ENCODE peak calls at places on chromosomes 2 and 18, in seven cellular contexts. One of them, this sample, is unnamed.

GRCh38 chr18:10329116-10329515 is 125.3 kb upstream of the APCDD1 start:
- DNase-seq in HL-60: no peak
- DNase-seq in CD8-positive, alpha-beta T cell: no peak
- DNase-seq in endodermal cell: no peak
- DNase-seq in pancreas: no peak
- DNase-seq in thoracic aorta: no peak
- DNase-seq in neural crest cell: no peak
- DNase-seq in this sample: no peak

GRCh38 chr2:3451926-3452671 is 67.2 kb downstream of the ADI1 start:
- DNase-seq in HL-60: no peak
- DNase-seq in CD8-positive, alpha-beta T cell: no peak
- DNase-seq in endodermal cell: peak; percentile 59
- DNase-seq in pancreas: no peak
- DNase-seq in thoracic aorta: no peak
- DNase-seq in neural crest cell: no peak
- DNase-seq in this sample: no peak

GRCh38 chr2:241803387-241804325 is 5.3 kb upstream of the NEU4 start:
- DNase-seq in HL-60: no peak
- DNase-seq in CD8-positive, alpha-beta T cell: peak; percentile 66
- DNase-seq in endodermal cell: peak; percentile 60
- DNase-seq in pancreas: no peak
- DNase-seq in thoracic aorta: no peak
- DNase-seq in neural crest cell: no peak
- DNase-seq in this sample: peak; percentile 18

GRCh38 chr2:156999657-157000056 is 257.8 kb upstream of the GALNT5 start:
- DNase-seq in HL-60: no peak
- DNase-seq in CD8-positive, alpha-beta T cell: no peak
- DNase-seq in endodermal cell: no peak
- DNase-seq in pancreas: no peak
- DNase-seq in thoracic aorta: no peak
- DNase-seq in neural crest cell: no peak
- DNase-seq in this sample: peak; percentile 28

GRCh38 chr2:74887961-74888670 is 54.2 kb downstream of the HK2 start:
- DNase-seq in HL-60: no peak
- DNase-seq in CD8-positive, alpha-beta T cell: no peak
- DNase-seq in endodermal cell: peak; percentile 11
- DNase-seq in pancreas: no peak
- DNase-seq in thoracic aorta: no peak
- DNase-seq in neural crest cell: no peak
- DNase-seq in this sample: no peak

GRCh38 chr2:133377599-133377998 is 190.7 kb downstream of the NCKAP5 start:
- DNase-seq in HL-60: no peak
- DNase-seq in CD8-positive, alpha-beta T cell: no peak
- DNase-seq in endodermal cell: peak; percentile 56
- DNase-seq in pancreas: no peak
- DNase-seq in thoracic aorta: no peak
- DNase-seq in neural crest cell: no peak
- DNase-seq in this sample: no peak

GRCh38 chr2:174051741-174052638 is 86.8 kb upstream of the SP3 start:
- DNase-seq in HL-60: no peak
- DNase-seq in CD8-positive, alpha-beta T cell: no peak
- DNase-seq in endodermal cell: peak; percentile 81
- DNase-seq in pancreas: peak; percentile 12
- DNase-seq in thoracic aorta: no peak
- DNase-seq in neural crest cell: no peak
- DNase-seq in this sample: peak; percentile 63

GRCh38 chr2:71070294-71071025 is 2.0 kb downstream of the NAGK start:
- DNase-seq in HL-60: peak; percentile 50
- DNase-seq in CD8-positive, alpha-beta T cell: no peak
- DNase-seq in endodermal cell: peak; percentile 78
- DNase-seq in pancreas: peak; percentile 16
- DNase-seq in thoracic aorta: no peak
- DNase-seq in neural crest cell: no peak
- DNase-seq in this sample: peak; percentile 32

GRCh38 chr2:149989447-149990063 is 402.0 kb upstream of the MMADHC start:
- DNase-seq in HL-60: no peak
- DNase-seq in CD8-positive, alpha-beta T cell: no peak
- DNase-seq in endodermal cell: no peak
- DNase-seq in pancreas: peak; percentile 27
- DNase-seq in thoracic aorta: no peak
- DNase-seq in neural crest cell: no peak
- DNase-seq in this sample: peak; percentile 47

GRCh38 chr18:77529492-77529891 is 279.8 kb downstream of the GALR1 start:
- DNase-seq in HL-60: peak; percentile 63
- DNase-seq in CD8-positive, alpha-beta T cell: no peak
- DNase-seq in endodermal cell: no peak
- DNase-seq in pancreas: no peak
- DNase-seq in thoracic aorta: no peak
- DNase-seq in neural crest cell: no peak
- DNase-seq in this sample: no peak

GRCh38 chr18:39199231-39199855 is 1633.7 kb upstream of the CELF4 start:
- DNase-seq in HL-60: no peak
- DNase-seq in CD8-positive, alpha-beta T cell: no peak
- DNase-seq in endodermal cell: no peak
- DNase-seq in pancreas: no peak
- DNase-seq in thoracic aorta: no peak
- DNase-seq in neural crest cell: no peak
- DNase-seq in this sample: no peak

GRCh38 chr18:8659609-8660242 is 45.6 kb upstream of the MTCL1 start:
- DNase-seq in HL-60: no peak
- DNase-seq in CD8-positive, alpha-beta T cell: no peak
- DNase-seq in endodermal cell: peak; percentile 53
- DNase-seq in pancreas: no peak
- DNase-seq in thoracic aorta: no peak
- DNase-seq in neural crest cell: no peak
- DNase-seq in this sample: no peak

GRCh38 chr18:75267643-75268184 is 57.1 kb downstream of the TSHZ1 start:
- DNase-seq in HL-60: no peak
- DNase-seq in CD8-positive, alpha-beta T cell: no peak
- DNase-seq in endodermal cell: no peak
- DNase-seq in pancreas: no peak
- DNase-seq in thoracic aorta: no peak
- DNase-seq in neural crest cell: no peak
- DNase-seq in this sample: no peak

GRCh38 chr2:19244460-19245363 is 113.7 kb downstream of the OSR1 start:
- DNase-seq in HL-60: no peak
- DNase-seq in CD8-positive, alpha-beta T cell: no peak
- DNase-seq in endodermal cell: no peak
- DNase-seq in pancreas: no peak
- DNase-seq in thoracic aorta: no peak
- DNase-seq in neural crest cell: no peak
- DNase-seq in this sample: no peak

GRCh38 chr2:89763254-89763580 is 1071.7 kb downstream of the RPIA start:
- DNase-seq in HL-60: no peak
- DNase-seq in CD8-positive, alpha-beta T cell: no peak
- DNase-seq in endodermal cell: peak; percentile 47
- DNase-seq in pancreas: no peak
- DNase-seq in thoracic aorta: no peak
- DNase-seq in neural crest cell: no peak
- DNase-seq in this sample: no peak

GRCh38 chr2:70935468-70936164 is at the start of gene ATP6V1B1:
- DNase-seq in HL-60: no peak
- DNase-seq in CD8-positive, alpha-beta T cell: peak; percentile 32
- DNase-seq in endodermal cell: peak; percentile 83
- DNase-seq in pancreas: peak; percentile 24
- DNase-seq in thoracic aorta: no peak
- DNase-seq in neural crest cell: no peak
- DNase-seq in this sample: no peak

GRCh38 chr2:16282511-16282910 is 342.2 kb downstream of the MYCN start:
- DNase-seq in HL-60: no peak
- DNase-seq in CD8-positive, alpha-beta T cell: no peak
- DNase-seq in endodermal cell: no peak
- DNase-seq in pancreas: no peak
- DNase-seq in thoracic aorta: no peak
- DNase-seq in neural crest cell: no peak
- DNase-seq in this sample: no peak

GRCh38 chr18:35143615-35144596 is 96.9 kb upstream of the ZNF397 start:
- DNase-seq in HL-60: peak; percentile 61
- DNase-seq in CD8-positive, alpha-beta T cell: peak; percentile 57
- DNase-seq in endodermal cell: peak; percentile 83
- DNase-seq in pancreas: peak; percentile 62
- DNase-seq in thoracic aorta: no peak
- DNase-seq in neural crest cell: peak; percentile 49
- DNase-seq in this sample: peak; percentile 60

GRCh38 chr2:179768765-179769164 is 92.6 kb downstream of the ZNF385B start:
- DNase-seq in HL-60: no peak
- DNase-seq in CD8-positive, alpha-beta T cell: no peak
- DNase-seq in endodermal cell: no peak
- DNase-seq in pancreas: no peak
- DNase-seq in thoracic aorta: no peak
- DNase-seq in neural crest cell: no peak
- DNase-seq in this sample: no peak

GRCh38 chr2:70301344-70302194 is at the start of gene FAM136A:
- DNase-seq in HL-60: peak; percentile 86
- DNase-seq in CD8-positive, alpha-beta T cell: peak; percentile 93
- DNase-seq in endodermal cell: peak; percentile 98
- DNase-seq in pancreas: peak; percentile 82
- DNase-seq in thoracic aorta: peak; percentile 59
- DNase-seq in neural crest cell: peak; percentile 96
- DNase-seq in this sample: peak; percentile 94

GRCh38 chr2:215137741-215138340 is 585 bp downstream of the ABCA12 start:
- DNase-seq in HL-60: no peak
- DNase-seq in CD8-positive, alpha-beta T cell: no peak
- DNase-seq in endodermal cell: no peak
- DNase-seq in pancreas: no peak
- DNase-seq in thoracic aorta: no peak
- DNase-seq in neural crest cell: no peak
- DNase-seq in this sample: no peak

GRCh38 chr2:6968319-6969100 is 51.3 kb downstream of the RNF144A start:
- DNase-seq in HL-60: no peak
- DNase-seq in CD8-positive, alpha-beta T cell: no peak
- DNase-seq in endodermal cell: peak; percentile 50
- DNase-seq in pancreas: no peak
- DNase-seq in thoracic aorta: no peak
- DNase-seq in neural crest cell: no peak
- DNase-seq in this sample: no peak

GRCh38 chr2:173574304-173574703 is 219.6 kb downstream of the CDCA7 start:
- DNase-seq in HL-60: no peak
- DNase-seq in CD8-positive, alpha-beta T cell: no peak
- DNase-seq in endodermal cell: no peak
- DNase-seq in pancreas: no peak
- DNase-seq in thoracic aorta: no peak
- DNase-seq in neural crest cell: no peak
- DNase-seq in this sample: no peak

GRCh38 chr18:25568926-25569325 is 217.0 kb upstream of the ZNF521 start:
- DNase-seq in HL-60: no peak
- DNase-seq in CD8-positive, alpha-beta T cell: no peak
- DNase-seq in endodermal cell: no peak
- DNase-seq in pancreas: no peak
- DNase-seq in thoracic aorta: no peak
- DNase-seq in neural crest cell: no peak
- DNase-seq in this sample: no peak

GRCh38 chr2:96832401-96832750 is 11.4 kb downstream of the ANKRD23 start:
- DNase-seq in HL-60: no peak
- DNase-seq in CD8-positive, alpha-beta T cell: no peak
- DNase-seq in endodermal cell: no peak
- DNase-seq in pancreas: no peak
- DNase-seq in thoracic aorta: no peak
- DNase-seq in neural crest cell: no peak
- DNase-seq in this sample: no peak

GRCh38 chr18:23238152-23238531 is 102.9 kb downstream of the CABLES1 start:
- DNase-seq in HL-60: no peak
- DNase-seq in CD8-positive, alpha-beta T cell: no peak
- DNase-seq in endodermal cell: no peak
- DNase-seq in pancreas: no peak
- DNase-seq in thoracic aorta: peak; percentile 73
- DNase-seq in neural crest cell: no peak
- DNase-seq in this sample: no peak

GRCh38 chr18:23238651-23239349 is 103.5 kb downstream of the CABLES1 start:
- DNase-seq in HL-60: no peak
- DNase-seq in CD8-positive, alpha-beta T cell: no peak
- DNase-seq in endodermal cell: no peak
- DNase-seq in pancreas: no peak
- DNase-seq in thoracic aorta: no peak
- DNase-seq in neural crest cell: no peak
- DNase-seq in this sample: no peak

GRCh38 chr18:23236876-23237468 is 101.7 kb downstream of the CABLES1 start:
- DNase-seq in HL-60: no peak
- DNase-seq in CD8-positive, alpha-beta T cell: no peak
- DNase-seq in endodermal cell: no peak
- DNase-seq in pancreas: no peak
- DNase-seq in thoracic aorta: no peak
- DNase-seq in neural crest cell: no peak
- DNase-seq in this sample: no peak

GRCh38 chr18:23239350-23239692 is 104.0 kb downstream of the CABLES1 start:
- DNase-seq in HL-60: no peak
- DNase-seq in CD8-positive, alpha-beta T cell: no peak
- DNase-seq in endodermal cell: no peak
- DNase-seq in pancreas: no peak
- DNase-seq in thoracic aorta: no peak
- DNase-seq in neural crest cell: no peak
- DNase-seq in this sample: no peak

GRCh38 chr18:23237524-23238151 is 102.4 kb downstream of the CABLES1 start:
- DNase-seq in HL-60: no peak
- DNase-seq in CD8-positive, alpha-beta T cell: peak; percentile 63
- DNase-seq in endodermal cell: peak; percentile 77
- DNase-seq in pancreas: no peak
- DNase-seq in thoracic aorta: peak; percentile 13
- DNase-seq in neural crest cell: peak; percentile 8
- DNase-seq in this sample: no peak
- TF ChIP-seq CTCF in HL-60: no peak
- TF ChIP-seq CTCF in CD8-positive, alpha-beta T cell: no peak
- TF ChIP-seq CTCF in endodermal cell: peak; percentile 67
- TF ChIP-seq CTCF in pancreas: no peak
- TF ChIP-seq CTCF in thoracic aorta: peak; percentile 68
- TF ChIP-seq CTCF in neural crest cell: no peak
- TF ChIP-seq CTCF in this sample: no peak

GRCh38 chr18:4017479-4017878 is 437.6 kb downstream of the DLGAP1 start:
- DNase-seq in HL-60: peak; percentile 45
- DNase-seq in CD8-positive, alpha-beta T cell: no peak
- DNase-seq in endodermal cell: peak; percentile 78
- DNase-seq in pancreas: no peak
- DNase-seq in thoracic aorta: no peak
- DNase-seq in neural crest cell: no peak
- DNase-seq in this sample: peak; percentile 53
- TF ChIP-seq CTCF in HL-60: peak; percentile 46
- TF ChIP-seq CTCF in CD8-positive, alpha-beta T cell: no peak
- TF ChIP-seq CTCF in endodermal cell: peak; percentile 78
- TF ChIP-seq CTCF in pancreas: no peak
- TF ChIP-seq CTCF in thoracic aorta: no peak
- TF ChIP-seq CTCF in neural crest cell: peak; percentile 46
- TF ChIP-seq CTCF in this sample: no peak

GRCh38 chr2:240131941-240132650 is 4.0 kb downstream of the COPS9 start:
- DNase-seq in HL-60: no peak
- DNase-seq in CD8-positive, alpha-beta T cell: no peak
- DNase-seq in endodermal cell: peak; percentile 83
- DNase-seq in pancreas: no peak
- DNase-seq in thoracic aorta: no peak
- DNase-seq in neural crest cell: no peak
- DNase-seq in this sample: no peak
- TF ChIP-seq CTCF in HL-60: no peak
- TF ChIP-seq CTCF in CD8-positive, alpha-beta T cell: no peak
- TF ChIP-seq CTCF in endodermal cell: peak; percentile 58
- TF ChIP-seq CTCF in pancreas: no peak
- TF ChIP-seq CTCF in thoracic aorta: no peak
- TF ChIP-seq CTCF in neural crest cell: peak; percentile 29
- TF ChIP-seq CTCF in this sample: peak; percentile 31

DNA sequence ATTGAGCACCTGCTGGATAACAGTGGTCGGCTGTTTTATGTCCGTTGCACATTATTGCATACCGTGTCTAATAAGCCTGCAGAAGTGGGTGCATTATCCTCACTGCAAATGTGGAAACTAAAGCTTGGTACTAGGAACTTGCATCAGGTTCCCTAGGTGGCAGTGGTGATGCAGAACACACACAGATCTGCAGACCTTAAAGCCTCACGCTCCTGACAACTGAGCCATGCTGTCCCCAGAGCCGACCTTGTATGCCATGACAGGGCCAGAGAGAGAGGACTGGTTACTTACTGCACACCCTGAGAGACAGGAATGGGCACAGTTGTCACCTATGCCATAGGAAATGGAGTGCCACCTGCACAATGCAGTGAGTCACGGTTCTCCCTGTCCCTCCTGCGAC is 151.8 kb downstream of the SH3RF3 start:
- DNase-seq in HL-60: no peak
- DNase-seq in CD8-positive, alpha-beta T cell: no peak
- DNase-seq in endodermal cell: no peak
- DNase-seq in pancreas: no peak
- DNase-seq in thoracic aorta: no peak
- DNase-seq in neural crest cell: no peak
- DNase-seq in this sample: no peak
- TF ChIP-seq CTCF in HL-60: no peak
- TF ChIP-seq CTCF in CD8-positive, alpha-beta T cell: no peak
- TF ChIP-seq CTCF in endodermal cell: peak; percentile 39
- TF ChIP-seq CTCF in pancreas: no peak
- TF ChIP-seq CTCF in thoracic aorta: no peak
- TF ChIP-seq CTCF in neural crest cell: no peak
- TF ChIP-seq CTCF in this sample: no peak